ENCODE peak calls at places on chromosomes 12 and 14, in five cellular contexts. W is choroid plexus epithelial cell, L is type B pancreatic cell, F is transverse colon, C is WTC11. X is an unnamed sample.

GRCh38 chr12:74598819-74599218 is 61.2 kb downstream of the ATXN7L3B start:
- DNase-seq in W (no peak), L (no peak), F (no peak), C (no peak), X (no peak)

GRCh38 chr14:61625171-61625570 is 70.1 kb upstream of the HIF1A start:
- DNase-seq in W (no peak), L (no peak), F (no peak), C (no peak), X (no peak)

GRCh38 chr12:90390947-90391346 is 564.0 kb downstream of the CCER1 start:
- DNase-seq in W (no peak), L (no peak), F (no peak), C (no peak), X (no peak)

GRCh38 chr12:117098361-117099217 is 627 bp downstream of the TESC start:
- DNase-seq in W (no peak), L (no peak), F (peak), C (peak), X (no peak)

GRCh38 chr14:50529288-50530179 is 2.8 kb downstream of the MAP4K5 start:
- DNase-seq in W (peak), L (no peak), F (no peak), C (no peak), X (no peak)

GRCh38 chr12:130951636-130952035 is 2.1 kb upstream of the ADGRD1 start:
- DNase-seq in W (no peak), L (no peak), F (no peak), C (no peak), X (no peak)

GRCh38 chr12:7374423-7375144 is 69.4 kb downstream of the CD163L1 start:
- DNase-seq in W (peak), L (no peak), F (peak), C (peak), X (peak)

GRCh38 chr12:43309845-43310405 is 242.1 kb downstream of the ADAMTS20 start:
- DNase-seq in W (peak), L (no peak), F (no peak), C (no peak), X (no peak)

GRCh38 chr14:67491741-67492504 is 3.4 kb upstream of the TMEM229B start:
- DNase-seq in W (no peak), L (no peak), F (no peak), C (no peak), X (no peak)

GRCh38 chr14:99853206-99853605 is 60.0 kb downstream of the EML1 start:
- DNase-seq in W (no peak), L (no peak), F (no peak), C (no peak), X (no peak)

GRCh38 chr14:33026850-33027420 is 88.3 kb downstream of the NPAS3 start:
- DNase-seq in W (no peak), L (no peak), F (no peak), C (no peak), X (peak)

GRCh38 chr12:101076940-101077351 is 133.1 kb downstream of the SLC5A8 start:
- DNase-seq in W (no peak), L (no peak), F (no peak), C (no peak), X (peak)

GRCh38 chr12:89870413-89871184 is 162.0 kb upstream of the ATP2B1 start:
- DNase-seq in W (no peak), L (no peak), F (no peak), C (no peak), X (no peak)

GRCh38 chr14:36555998-36556743 is 26.2 kb downstream of the NKX2-8 start:
- DNase-seq in W (no peak), L (no peak), F (no peak), C (no peak), X (no peak)

GRCh38 chr14:80350707-80351106 is 139.4 kb upstream of the DIO2 start:
- DNase-seq in W (peak), L (no peak), F (no peak), C (no peak), X (peak)

GRCh38 chr14:100780246-100780645 is 45.7 kb upstream of the MEG3 start:
- DNase-seq in W (no peak), L (peak), F (peak), C (no peak), X (no peak)

DNA sequence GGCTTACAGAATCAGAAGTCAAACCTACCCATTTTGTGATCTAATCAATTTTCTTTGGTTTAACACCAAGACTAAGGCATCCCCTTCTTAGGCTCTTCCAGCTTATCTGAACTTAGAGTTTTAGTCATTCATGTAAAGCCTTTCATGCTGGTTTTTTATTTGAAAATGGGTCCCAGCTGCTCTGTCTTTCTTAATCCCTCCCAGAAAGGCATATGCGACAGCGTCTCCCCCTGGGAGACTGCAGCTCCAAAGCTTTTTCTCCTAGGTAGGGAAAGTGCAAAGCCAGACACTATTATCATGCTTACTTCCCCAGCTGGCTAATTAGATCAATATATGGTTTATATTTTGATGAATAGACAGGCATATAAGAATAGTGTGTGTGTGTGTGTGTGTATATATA is 96.6 kb upstream of the E2F7 start:
- DNase-seq in W (no peak), L (no peak), F (no peak), C (peak), X (no peak)
- TF ChIP-seq CTCF in W (no peak), L (no peak), F (no peak), C (no peak), X (no peak)

DNA sequence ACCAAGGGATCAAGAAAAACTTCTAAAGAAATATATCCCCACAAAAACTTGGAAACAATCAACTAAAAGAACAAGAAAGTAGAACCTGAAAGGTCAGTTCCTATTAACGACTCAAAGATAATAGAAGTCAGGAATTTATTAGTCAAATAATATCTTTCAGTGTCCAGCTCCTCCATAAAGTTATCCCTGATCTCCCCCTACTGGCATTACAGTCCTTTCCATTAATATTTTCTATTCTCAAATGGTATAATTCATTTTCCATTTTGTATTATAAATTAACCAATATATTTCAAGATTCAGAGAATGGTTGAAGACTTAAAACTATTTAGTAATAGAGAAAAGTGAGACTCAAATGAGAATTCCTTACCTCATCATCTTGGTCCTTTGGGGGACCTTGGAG is 11.6 kb upstream of the SUPT16H start:
- DNase-seq in W (no peak), L (no peak), F (no peak), C (no peak), X (no peak)
- TF ChIP-seq CTCF in W (no peak), L (peak), F (no peak), C (no peak), X (no peak)

DNA sequence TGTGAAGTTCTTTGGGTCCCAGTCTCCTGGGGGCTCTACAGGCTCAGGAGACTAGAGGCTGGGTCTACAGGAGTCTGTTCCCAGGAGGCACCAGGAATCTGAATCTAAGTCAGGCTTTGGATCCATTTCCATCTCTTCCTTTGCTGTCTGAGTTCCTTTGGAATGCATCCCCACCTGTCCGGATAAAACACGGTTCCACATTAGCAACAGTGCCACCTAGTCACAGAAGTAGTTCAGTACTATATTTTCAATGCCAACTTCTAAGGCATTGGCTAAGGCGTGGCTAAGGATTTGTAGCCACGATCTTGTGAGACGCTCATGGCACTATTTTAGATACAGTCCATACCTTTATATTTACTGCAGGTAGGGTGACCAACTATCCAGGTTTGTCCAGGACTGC is 15.1 kb downstream of the ZC2HC1C start:
- DNase-seq in W (no peak), L (no peak), F (peak), C (no peak), X (peak)
- TF ChIP-seq CTCF in W (peak), L (no peak), F (peak), C (no peak), X (no peak)

GRCh38 chr12:45263587-45263986 is 47.7 kb downstream of the ANO6 start:
- DNase-seq in W (no peak), L (no peak), F (no peak), C (no peak), X (no peak)

GRCh38 chr12:45268672-45269406 is 52.9 kb downstream of the ANO6 start:
- DNase-seq in W (peak), L (peak), F (peak), C (no peak), X (peak)

GRCh38 chr12:45273717-45274271 is 57.9 kb downstream of the ANO6 start:
- DNase-seq in W (peak), L (no peak), F (no peak), C (no peak), X (peak)

DNA sequence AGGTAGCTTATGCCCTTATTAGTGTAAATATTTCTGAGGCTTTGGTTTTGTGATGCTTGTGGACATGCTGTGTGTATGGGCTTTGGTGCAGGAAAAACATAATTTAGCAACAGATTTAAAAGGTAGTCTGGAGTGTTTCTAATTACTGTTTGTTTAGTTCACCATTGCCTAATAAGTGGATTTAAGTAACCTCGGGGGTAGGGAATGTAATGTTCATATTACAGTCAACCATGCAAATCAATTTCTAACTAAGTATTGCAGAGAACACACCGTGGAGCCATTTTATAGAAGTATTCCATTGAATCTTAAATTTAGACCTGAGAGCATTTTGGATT is 53.5 kb downstream of the ANO6 start:
- DNase-seq in W (no peak), L (no peak), F (no peak), C (no peak), X (no peak)
- TF ChIP-seq CTCF in W (no peak), L (no peak), F (no peak), C (no peak), X (no peak)

GRCh38 chr12:123041042-123041531 is 60.6 kb downstream of the ARL6IP4 start:
- DNase-seq in W (no peak), L (no peak), F (no peak), C (no peak), X (no peak)

GRCh38 chr12:123045678-123046077 is 65.2 kb downstream of the ARL6IP4 start:
- DNase-seq in W (no peak), L (no peak), F (no peak), C (no peak), X (no peak)

GRCh38 chr12:123041811-123042655 is 61.6 kb downstream of the ARL6IP4 start:
- DNase-seq in W (peak), L (no peak), F (peak), C (no peak), X (peak)

GRCh38 chr12:123044351-123044750 is 63.9 kb downstream of the ARL6IP4 start:
- DNase-seq in W (no peak), L (no peak), F (no peak), C (no peak), X (no peak)

DNA sequence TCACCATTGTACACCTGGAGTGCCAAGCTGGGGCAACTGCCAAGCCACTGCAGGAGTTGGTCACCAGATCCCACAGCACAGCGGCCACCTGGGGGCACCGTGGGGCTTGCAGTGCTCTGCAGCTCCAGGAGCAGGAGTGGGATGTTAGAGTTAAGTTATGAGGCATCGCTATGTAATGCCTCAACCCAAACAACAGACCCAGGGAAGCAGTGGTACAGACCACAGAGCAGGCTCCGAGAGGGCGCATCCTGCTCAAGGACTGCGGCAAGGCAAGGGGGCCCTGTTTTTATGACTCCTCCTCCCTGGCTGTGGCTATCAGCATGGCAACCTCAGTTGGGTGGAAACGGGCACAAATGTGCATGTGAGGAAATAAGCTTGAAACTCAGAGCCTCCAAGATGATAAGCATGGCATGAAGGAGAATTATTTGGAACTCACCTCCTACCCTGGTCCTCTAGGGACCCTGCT is 63.1 kb downstream of the ARL6IP4 start:
- DNase-seq in W (peak), L (no peak), F (peak), C (peak), X (peak)
- TF ChIP-seq CTCF in W (peak), L (peak), F (peak), C (no peak), X (peak)

DNA sequence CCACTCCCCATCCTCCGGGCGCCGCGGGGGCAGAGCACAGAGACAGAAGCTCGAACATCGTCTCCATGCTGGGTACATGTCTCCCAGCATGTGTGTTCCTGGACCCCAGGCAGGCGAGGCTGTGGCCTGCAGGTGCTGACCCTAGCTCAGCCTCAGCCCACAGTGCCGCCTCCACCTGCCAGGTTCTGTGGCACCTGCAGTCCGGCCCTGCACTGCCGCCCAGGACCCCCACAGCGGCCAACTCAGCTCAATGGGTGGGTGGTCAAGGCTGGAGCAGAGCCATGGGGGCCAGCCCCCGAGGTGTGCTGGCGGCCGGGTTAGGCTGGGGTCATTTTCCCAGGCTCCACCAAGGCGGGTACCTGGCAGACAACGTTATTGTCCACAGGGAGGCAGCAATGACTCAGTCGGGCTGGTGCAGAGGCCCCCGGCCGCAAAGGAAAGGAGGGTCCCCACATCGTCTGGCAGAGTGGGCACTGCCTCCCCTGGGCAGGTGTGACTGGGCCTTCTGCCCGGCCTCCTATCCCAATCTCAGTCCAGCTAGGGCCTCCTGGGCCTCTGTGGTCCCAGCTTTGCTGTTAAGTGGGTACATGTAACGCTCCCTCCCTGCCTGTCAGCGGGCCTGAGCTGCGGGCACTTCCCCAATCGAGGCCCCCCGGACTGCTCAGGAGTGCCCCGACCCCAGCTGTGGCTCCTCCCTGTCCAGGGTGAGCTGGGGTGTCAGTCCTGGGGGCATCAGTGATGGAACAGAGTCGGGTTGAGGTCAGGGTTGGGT is 20.2 kb upstream of the NUDT14 start:
- DNase-seq in W (no peak), L (no peak), F (no peak), C (peak), X (no peak)
- TF ChIP-seq CTCF in W (peak), L (peak), F (peak), C (no peak), X (peak)

GRCh38 chr12:93682846-93683261 is 5.7 kb downstream of the CRADD start:
- DNase-seq in W (no peak), L (no peak), F (no peak), C (no peak), X (no peak)

GRCh38 chr12:93689076-93689834 is 12.1 kb downstream of the CRADD start:
- DNase-seq in W (no peak), L (no peak), F (no peak), C (no peak), X (no peak)

GRCh38 chr12:93683410-93683809 is 6.2 kb downstream of the CRADD start:
- DNase-seq in W (no peak), L (no peak), F (no peak), C (peak), X (no peak)

GRCh38 chr12:93684716-93685115 is 7.5 kb downstream of the CRADD start:
- DNase-seq in W (peak), L (no peak), F (no peak), C (no peak), X (peak)

GRCh38 chr12:93686572-93687365 is 9.6 kb downstream of the CRADD start:
- DNase-seq in W (no peak), L (no peak), F (no peak), C (no peak), X (no peak)
- TF ChIP-seq CTCF in W (no peak), L (no peak), F (no peak), C (no peak), X (no peak)

GRCh38 chr12:129067482-129067881 is 214.2 kb downstream of the GLT1D1 start:
- DNase-seq in W (peak), L (no peak), F (no peak), C (no peak), X (no peak)
- TF ChIP-seq CTCF in W (no peak), L (peak), F (no peak), C (no peak), X (no peak)

X was measured in fibroblast of pulmonary artery.